ENCODE peak calls at places on chromosomes 2 and 18, in six cellular contexts. Z, E, L, S, J and B are unnamed samples.

GRCh38 chr18:63763831-63764600 is 11.2 kb upstream of the SERPINB7 start:
- DNase-seq in Z (no peak), E (no peak), L (no peak), S (no peak), J (no peak), B (peak; percentile 78)

GRCh38 chr2:157055660-157056199 is 201.8 kb upstream of the GALNT5 start:
- DNase-seq in Z (no peak), E (peak; percentile 6), L (no peak), S (peak; percentile 79), J (no peak), B (peak; percentile 57)

GRCh38 chr2:240966906-240967680 is 31.3 kb upstream of the SNED1 start:
- DNase-seq in Z (no peak), E (no peak), L (no peak), S (no peak), J (no peak), B (no peak)

GRCh38 chr2:4745596-4745995 is 946.6 kb upstream of the SOX11 start:
- DNase-seq in Z (no peak), E (no peak), L (no peak), S (no peak), J (no peak), B (no peak)

GRCh38 chr18:39571511-39571910 is 2005.9 kb upstream of the CELF4 start:
- DNase-seq in Z (no peak), E (peak; percentile 25), L (no peak), S (peak; percentile 64), J (no peak), B (no peak)

GRCh38 chr2:100274566-100275199 is 47.6 kb downstream of the LONRF2 start:
- DNase-seq in Z (no peak), E (no peak), L (no peak), S (no peak), J (no peak), B (no peak)

GRCh38 chr2:3631851-3632659 is 25.9 kb upstream of the ALLC start:
- DNase-seq in Z (no peak), E (no peak), L (no peak), S (no peak), J (no peak), B (no peak)

GRCh38 chr2:180520206-180520605 is 460.2 kb upstream of the UBE2E3 start:
- DNase-seq in Z (no peak), E (no peak), L (no peak), S (peak; percentile 38), J (no peak), B (no peak)

GRCh38 chr2:216339456-216340279 is 32.6 kb downstream of the MARCHF4 start:
- DNase-seq in Z (peak; percentile 60), E (peak; percentile 71), L (no peak), S (peak; percentile 81), J (no peak), B (peak; percentile 46)

GRCh38 chr2:20648207-20648606 is 2.7 kb downstream of the HS1BP3 start:
- DNase-seq in Z (no peak), E (no peak), L (no peak), S (no peak), J (no peak), B (no peak)

GRCh38 chr2:149410701-149411484 is 80.5 kb downstream of the LYPD6 start:
- DNase-seq in Z (no peak), E (peak; percentile 87), L (no peak), S (no peak), J (no peak), B (no peak)

GRCh38 chr2:154952346-154953010 is 254.0 kb downstream of the KCNJ3 start:
- DNase-seq in Z (no peak), E (no peak), L (no peak), S (no peak), J (no peak), B (no peak)

GRCh38 chr2:179604638-179605037 is 256.8 kb downstream of the ZNF385B start:
- DNase-seq in Z (no peak), E (no peak), L (no peak), S (no peak), J (no peak), B (peak; percentile 4)

GRCh38 chr2:203586696-203587095 is 51.6 kb upstream of the RAPH1 start:
- DNase-seq in Z (no peak), E (no peak), L (no peak), S (no peak), J (no peak), B (peak; percentile 50)

GRCh38 chr2:120768112-120769048 is 32.7 kb downstream of the GLI2 start:
- DNase-seq in Z (no peak), E (no peak), L (no peak), S (no peak), J (no peak), B (no peak)

GRCh38 chr2:12818416-12819097 is 101.8 kb downstream of the TRIB2 start:
- DNase-seq in Z (no peak), E (peak; percentile 18), L (no peak), S (no peak), J (no peak), B (no peak)

GRCh38 chr18:74288730-74289129 is 3.0 kb downstream of the CYB5A start:
- DNase-seq in Z (no peak), E (no peak), L (no peak), S (no peak), J (no peak), B (peak; percentile 64)

GRCh38 chr2:105643405-105644173 is 101.1 kb upstream of the NCK2 start:
- DNase-seq in Z (no peak), E (no peak), L (no peak), S (no peak), J (no peak), B (no peak)

GRCh38 chr2:186508263-186508662 is 22.2 kb downstream of the ZC3H15 start:
- DNase-seq in Z (no peak), E (no peak), L (no peak), S (no peak), J (no peak), B (no peak)

GRCh38 chr2:157331696-157332095 is 6.1 kb upstream of the ERMN start:
- DNase-seq in Z (no peak), E (no peak), L (no peak), S (no peak), J (no peak), B (no peak)

GRCh38 chr18:73908323-73908722 is 239.3 kb downstream of the FBXO15 start:
- DNase-seq in Z (no peak), E (peak; percentile 10), L (no peak), S (peak; percentile 49), J (no peak), B (peak; percentile 37)

GRCh38 chr18:12333650-12334279 is 25.7 kb downstream of the TUBB6 start:
- DNase-seq in Z (no peak), E (no peak), L (no peak), S (no peak), J (no peak), B (no peak)

GRCh38 chr2:201971516-201972228 is 62.0 kb upstream of the FZD7 start:
- DNase-seq in Z (peak; percentile 47), E (peak; percentile 72), L (no peak), S (no peak), J (no peak), B (peak; percentile 72)

GRCh38 chr2:207122914-207123744 is 42.6 kb downstream of the KLF7 start:
- DNase-seq in Z (no peak), E (no peak), L (peak; percentile 3), S (no peak), J (peak; percentile 63), B (peak; percentile 40)

GRCh38 chr18:58287626-58288289 is 243.7 kb downstream of the NEDD4L start:
- DNase-seq in Z (no peak), E (no peak), L (no peak), S (no peak), J (no peak), B (no peak)

GRCh38 chr2:187307606-187308005 is 140.4 kb downstream of the CALCRL start:
- DNase-seq in Z (no peak), E (no peak), L (no peak), S (peak; percentile 41), J (no peak), B (no peak)

GRCh38 chr2:54577944-54578667 is 122.0 kb downstream of the SPTBN1 start:
- DNase-seq in Z (no peak), E (no peak), L (no peak), S (peak; percentile 85), J (no peak), B (no peak)

GRCh38 chr2:239688098-239688497 is 287.3 kb upstream of the HDAC4 start:
- DNase-seq in Z (no peak), E (no peak), L (no peak), S (no peak), J (no peak), B (no peak)

GRCh38 chr18:66129248-66129647 is 378.4 kb downstream of the CDH7 start:
- DNase-seq in Z (no peak), E (no peak), L (no peak), S (no peak), J (no peak), B (no peak)

GRCh38 chr18:12478269-12479057 is 70.7 kb downstream of the PRELID3A start:
- DNase-seq in Z (no peak), E (no peak), L (no peak), S (no peak), J (no peak), B (no peak)

GRCh38 chr2:143181494-143181893 is 52.3 kb downstream of the ARHGAP15 start:
- DNase-seq in Z (no peak), E (no peak), L (no peak), S (no peak), J (no peak), B (no peak)

GRCh38 chr2:111145103-111145760 is 24.5 kb downstream of the BCL2L11 start:
- DNase-seq in Z (no peak), E (no peak), L (no peak), S (no peak), J (no peak), B (no peak)

GRCh38 chr2:119678021-119678656 is 862 bp upstream of the TMEM177 start:
- DNase-seq in Z (no peak), E (no peak), L (no peak), S (no peak), J (no peak), B (no peak)